ENCODE peak calls at places on chromosomes 7 and 10, in ten cellular contexts. Y is GM12878, U is amniotic epithelial cell, E is kidney epithelial cell, P is coronary artery, Z is HFF-Myc, N is HepG2, K is cardiac septum, G is WERI-Rb-1, W is SW480. V is an unnamed sample.

GRCh38 chr10:75210193-75211006 is at the start of gene VDAC2:
- DNase-seq in N (peak), K (peak), W (peak), P (peak), G (peak), U (peak), Z (peak), E (no peak), Y (peak), V (peak)

GRCh38 chr7:94350729-94351128 is 44.0 kb upstream of the COL1A2 start:
- DNase-seq in N (no peak), Z (no peak), Y (no peak), U (no peak), E (no peak), W (no peak), P (no peak), G (no peak), K (no peak), V (no peak)

GRCh38 chr7:16851829-16852228 is 30.0 kb downstream of the AGR3 start:
- DNase-seq in U (no peak), E (no peak), W (no peak), N (no peak), Y (no peak), Z (no peak), G (no peak), P (no peak), K (no peak), V (no peak)

GRCh38 chr10:98589007-98589406 is 142.3 kb upstream of the HPS1 start:
- DNase-seq in E (no peak), W (no peak), Z (peak), U (peak), N (peak), G (no peak), Y (no peak), P (no peak), K (no peak), V (no peak)

GRCh38 chr10:104328916-104329710 is 9.2 kb downstream of the ITPRIP start:
- DNase-seq in U (peak), K (peak), N (peak), W (peak), G (peak), Z (no peak), P (no peak), E (no peak), Y (no peak), V (peak)

GRCh38 chr10:49080965-49081364 is 34.4 kb downstream of the VSTM4 start:
- DNase-seq in P (no peak), K (no peak), Y (no peak), G (no peak), Z (no peak), N (no peak), W (no peak), E (no peak), U (no peak), V (no peak)

GRCh38 chr10:22682237-22683192 is 31.9 kb downstream of the PIP4K2A start:
- DNase-seq in G (no peak), W (peak), P (no peak), Z (no peak), K (no peak), E (peak), Y (peak), U (peak), N (peak), V (peak)

GRCh38 chr7:8217200-8218068 is 44.5 kb downstream of the ICA1 start:
- DNase-seq in W (peak), U (peak), Z (peak), N (peak), Y (peak), E (peak), K (no peak), P (no peak), G (no peak), V (peak)

GRCh38 chr10:29811751-29812427 is 177.1 kb upstream of the SVIL start:
- DNase-seq in G (no peak), P (peak), W (no peak), Y (no peak), Z (peak), E (peak), K (no peak), N (no peak), U (peak), V (peak)

GRCh38 chr7:1466524-1467271 is 7.4 kb upstream of the MICALL2 start:
- DNase-seq in E (peak), P (peak), K (peak), Y (no peak), Z (no peak), W (peak), G (peak), N (peak), U (no peak), V (peak)

GRCh38 chr7:123643495-123644428 is 11.9 kb upstream of the LMOD2 start:
- DNase-seq in W (peak), U (peak), Z (peak), K (no peak), G (no peak), Y (no peak), E (peak), N (peak), P (no peak), V (peak)

GRCh38 chr10:25206693-25207414 is 32.1 kb downstream of the GPR158 start:
- DNase-seq in G (no peak), K (no peak), N (no peak), P (no peak), W (no peak), Z (no peak), Y (no peak), E (no peak), U (no peak), V (no peak)

GRCh38 chr10:102420443-102420809 is 210 bp upstream of the FBXL15 start:
- DNase-seq in E (peak), G (no peak), K (no peak), Y (no peak), P (no peak), N (no peak), W (no peak), Z (no peak), U (no peak), V (no peak)

GRCh38 chr10:124316316-124316715 is 102.4 kb downstream of the OAT start:
- DNase-seq in G (no peak), N (no peak), Y (no peak), Z (no peak), W (no peak), P (no peak), K (no peak), U (no peak), E (no peak), V (no peak)

GRCh38 chr7:51000956-51001355 is 218.3 kb upstream of the GRB10 start:
- DNase-seq in Z (no peak), E (no peak), U (no peak), G (no peak), P (no peak), N (no peak), Y (no peak), K (no peak), W (peak), V (no peak)

GRCh38 chr7:71308105-71308504 is 176.2 kb downstream of the GALNT17 start:
- DNase-seq in K (no peak), Z (no peak), N (no peak), U (no peak), W (no peak), E (no peak), Y (no peak), G (no peak), P (peak), V (peak)

GRCh38 chr10:68139451-68140272 is 30.4 kb downstream of the MYPN start:
- DNase-seq in W (no peak), E (no peak), P (no peak), U (peak), G (no peak), N (no peak), Y (no peak), K (no peak), Z (peak), V (no peak)

GRCh38 chr10:132564690-132565089 is 27.1 kb downstream of the INPP5A start:
- DNase-seq in E (no peak), G (no peak), W (no peak), N (no peak), P (no peak), K (no peak), Y (no peak), Z (no peak), U (no peak), V (no peak)

GRCh38 chr7:4470246-4470645 is 211.8 kb upstream of the FOXK1 start:
- DNase-seq in Y (no peak), G (no peak), U (no peak), K (no peak), P (no peak), Z (no peak), N (no peak), E (no peak), W (no peak), V (no peak)

GRCh38 chr10:28533571-28534304 is 820 bp downstream of the WAC start:
- DNase-seq in U (peak), N (peak), P (peak), W (peak), K (peak), Z (no peak), Y (no peak), E (no peak), G (peak), V (peak)

GRCh38 chr10:108090476-108091215 is 926.1 kb upstream of the SORCS1 start:
- DNase-seq in N (no peak), P (no peak), U (no peak), Y (no peak), Z (no peak), W (no peak), K (peak), G (no peak), E (no peak), V (no peak)

GRCh38 chr10:111107846-111108245 is 31.0 kb downstream of the ADRA2A start:
- DNase-seq in K (no peak), U (no peak), W (no peak), G (no peak), P (no peak), N (no peak), E (no peak), Y (no peak), Z (no peak), V (no peak)

GRCh38 chr10:35470535-35470934 is 134.2 kb downstream of the CCNY start:
- DNase-seq in P (no peak), W (no peak), U (peak), N (no peak), E (no peak), Z (no peak), G (no peak), Y (no peak), K (no peak), V (no peak)